ENCODE peak calls at places on chromosomes 2 and 18, in six cellular contexts. E is CD4-positive, alpha-beta memory T cell; L is CD8-positive, alpha-beta memory T cell; X is AML-193; V is astrocyte; H is tibial nerve. J is an unnamed sample.

GRCh38 chr18:6561029-6561861 is 146.5 kb upstream of the L3MBTL4 start:
- DNase-seq in E (no peak), L (no peak), X (no peak), V (no peak), H (peak), J (no peak)

GRCh38 chr2:10240911-10241610 is 61.6 kb upstream of the HPCAL1 start:
- DNase-seq in E (no peak), L (no peak), X (no peak), V (no peak), H (no peak), J (no peak)

GRCh38 chr2:207847807-207848544 is 78.3 kb upstream of the FZD5 start:
- DNase-seq in E (no peak), L (no peak), X (no peak), V (peak), H (no peak), J (no peak)

GRCh38 chr2:237864940-237865622 is 5.7 kb downstream of the RAMP1 start:
- DNase-seq in E (no peak), L (no peak), X (no peak), V (peak), H (no peak), J (no peak)

GRCh38 chr2:79771530-79771929 is 258.7 kb downstream of the CTNNA2 start:
- DNase-seq in E (no peak), L (no peak), X (no peak), V (no peak), H (no peak), J (no peak)

GRCh38 chr2:185035906-185036305 is 437.6 kb downstream of the ZNF804A start:
- DNase-seq in E (no peak), L (no peak), X (no peak), V (no peak), H (no peak), J (no peak)

GRCh38 chr2:50952596-50952995 is 79.3 kb downstream of the NRXN1 start:
- DNase-seq in E (no peak), L (no peak), X (no peak), V (peak), H (no peak), J (peak)

GRCh38 chr18:7921938-7922587 is 354.9 kb downstream of the PTPRM start:
- DNase-seq in E (peak), L (no peak), X (no peak), V (peak), H (no peak), J (peak)

GRCh38 chr2:128306081-128306930 is 12.4 kb downstream of the HS6ST1 start:
- DNase-seq in E (no peak), L (no peak), X (no peak), V (peak), H (peak), J (no peak)

GRCh38 chr2:190036071-190036470 is 26.5 kb downstream of the MSTN start:
- DNase-seq in E (no peak), L (no peak), X (no peak), V (no peak), H (no peak), J (no peak)